ENCODE peak calls at places on chromosomes 1 and 21, in eight cellular contexts. F, T, G, L, X, M, N and V are unnamed samples. For H3K4me1, the result is how much of the 10 kb centered on the place peaks cover.

GRCh38 chr1:206000641-206001339 is 2.4 kb downstream of the RAB7B start:
- DNase-seq in N (no peak), M (peak), L (no peak), F (no peak), X (no peak), T (peak), G (no peak), V (no peak)

GRCh38 chr1:28893403-28894102 is 20.8 kb upstream of the EPB41 start:
- DNase-seq in L (no peak), T (peak), F (no peak), N (no peak), M (peak), X (no peak), G (peak), V (no peak)

GRCh38 chr1:165143437-165144065 is 213.0 kb downstream of the LMX1A start:
- DNase-seq in T (peak), N (no peak), G (no peak), X (peak), L (no peak), F (no peak), M (no peak), V (no peak)

GRCh38 chr1:24203404-24203803 is 16.3 kb upstream of the IFNLR1 start:
- DNase-seq in F (no peak), G (no peak), N (peak), X (no peak), M (no peak), L (no peak), T (no peak), V (no peak)

GRCh38 chr1:22921452-22922126 is 51.1 kb downstream of the LACTBL1 start:
- DNase-seq in T (no peak), F (no peak), X (no peak), L (no peak), M (no peak), N (no peak), G (no peak), V (no peak)

GRCh38 chr1:33641099-33641830 is 168.8 kb downstream of the ZSCAN20 start:
- DNase-seq in T (peak), M (peak), X (no peak), L (no peak), N (no peak), F (no peak), G (no peak), V (no peak)

GRCh38 chr1:201792534-201793305 is 36.2 kb upstream of the IPO9 start:
- DNase-seq in G (peak), N (peak), L (no peak), F (peak), T (peak), X (peak), M (peak), V (peak)

GRCh38 chr1:212612251-212612961 is 3.8 kb downstream of the ATF3 start:
- DNase-seq in F (no peak), N (no peak), M (no peak), G (no peak), T (no peak), L (no peak), X (no peak), V (no peak)

GRCh38 chr1:157403203-157403602 is 149.1 kb downstream of the FCRL5 start:
- DNase-seq in F (no peak), M (no peak), G (no peak), L (no peak), T (peak), X (no peak), N (no peak), V (no peak)

GRCh38 chr1:21028520-21029145 is 148.1 kb downstream of the EIF4G3 start:
- DNase-seq in N (no peak), L (no peak), F (no peak), G (no peak), X (no peak), T (no peak), M (no peak), V (no peak)

GRCh38 chr1:153509036-153509435 is 26.8 kb downstream of the S100A6 start:
- DNase-seq in L (no peak), N (no peak), F (no peak), T (no peak), G (no peak), M (no peak), X (no peak), V (no peak)

GRCh38 chr1:231844986-231845502 is 218.5 kb downstream of the DISC1 start:
- DNase-seq in T (no peak), G (no peak), N (no peak), F (peak), L (no peak), M (peak), X (no peak), V (no peak)

GRCh38 chr1:157091186-157091585 is 8.4 kb downstream of the ETV3L start:
- DNase-seq in L (no peak), X (no peak), G (no peak), T (no peak), F (no peak), N (no peak), M (no peak), V (no peak)

GRCh38 chr1:61589382-61589765 is 135.6 kb downstream of the TM2D1 start:
- DNase-seq in N (no peak), F (no peak), L (no peak), X (no peak), G (no peak), T (no peak), M (no peak), V (peak)

GRCh38 chr1:74629283-74629682 is 44.3 kb downstream of the ERICH3 start:
- DNase-seq in N (no peak), G (no peak), M (no peak), T (peak), L (no peak), X (no peak), F (no peak), V (no peak)

GRCh38 chr1:32413507-32414185 is 19.4 kb upstream of the BSDC1 start:
- DNase-seq in F (peak), T (peak), M (peak), X (no peak), N (no peak), G (peak), L (no peak), V (peak)

GRCh38 chr1:66678151-66678550 is 74.1 kb upstream of the DYNLT5 start:
- DNase-seq in G (no peak), T (no peak), N (no peak), M (peak), L (no peak), F (no peak), X (no peak), V (no peak)

GRCh38 chr1:25167269-25168192 is 64.8 kb downstream of the SYF2 start:
- DNase-seq in M (no peak), G (no peak), F (no peak), X (no peak), L (no peak), T (no peak), N (peak), V (no peak)

GRCh38 chr1:42935313-42935624 is 23.4 kb downstream of the SLC2A1 start:
- DNase-seq in M (no peak), G (no peak), N (peak), T (peak), L (no peak), X (no peak), F (no peak), V (no peak)

GRCh38 chr1:10727703-10728348 is 68.6 kb downstream of the CASZ1 start:
- DNase-seq in X (peak), G (peak), N (no peak), L (no peak), M (no peak), T (no peak), F (peak), V (peak)

GRCh38 chr1:183349201-183349711 is 68.9 kb downstream of the NMNAT2 start:
- DNase-seq in G (no peak), N (peak), X (no peak), L (no peak), M (peak), T (no peak), F (peak), V (no peak)

GRCh38 chr1:47616906-47617305 is 179.1 kb downstream of the FOXD2 start:
- DNase-seq in F (no peak), N (no peak), M (no peak), T (peak), L (no peak), G (no peak), X (no peak), V (no peak)

GRCh38 chr1:247281001-247281574 is 25.2 kb downstream of the VN1R5 start:
- DNase-seq in L (no peak), T (no peak), F (no peak), N (no peak), X (no peak), G (no peak), M (peak), V (no peak)

GRCh38 chr21:42350899-42351543 is at the start of gene TFF2:
- DNase-seq in M (no peak), G (no peak), T (peak), X (no peak), L (no peak), F (no peak), N (no peak), V (no peak)

GRCh38 chr1:117967472-117967871 is 37.9 kb downstream of the WDR3 start:
- DNase-seq in F (no peak), L (no peak), N (no peak), T (no peak), X (no peak), M (peak), G (peak), V (no peak)

GRCh38 chr1:173601588-173601987 is 1.3 kb downstream of the SLC9C2 start:
- DNase-seq in L (no peak), M (no peak), F (no peak), N (no peak), T (no peak), X (no peak), G (no peak), V (no peak)

GRCh38 chr1:235011064-235011598 is 117.5 kb downstream of the TOMM20 start:
- DNase-seq in T (peak), G (no peak), F (no peak), N (no peak), L (no peak), M (no peak), X (no peak), V (no peak)

GRCh38 chr1:247008406-247008799 is 546 bp upstream of the ZNF695 start:
- DNase-seq in L (no peak), X (no peak), F (no peak), N (no peak), G (peak), M (no peak), T (no peak), V (no peak)

GRCh38 chr21:39007532-39007931 is 175.7 kb downstream of the PSMG1 start:
- DNase-seq in N (peak), T (no peak), M (no peak), L (no peak), F (no peak), G (no peak), X (no peak), V (no peak)

GRCh38 chr1:163864207-163864606 is 542.5 kb downstream of the NUF2 start:
- DNase-seq in F (no peak), L (no peak), T (no peak), M (no peak), X (no peak), N (no peak), G (no peak), V (no peak)

GRCh38 chr1:2882968-2883696 is 81.6 kb upstream of the TTC34 start:
- DNase-seq in F (no peak), L (no peak), N (no peak), G (peak), T (no peak), X (no peak), M (no peak), V (no peak)

GRCh38 chr1:230291731-230292620 is 134.2 kb downstream of the PGBD5 start:
- DNase-seq in X (no peak), M (no peak), L (no peak), N (no peak), T (no peak), F (peak), G (no peak), V (no peak)

GRCh38 chr1:43534256-43534655 is 3.6 kb downstream of the PTPRF start:
- DNase-seq in G (no peak), X (no peak), N (no peak), F (no peak), L (no peak), M (no peak), T (no peak), V (no peak)

GRCh38 chr1:228940931-228941330 is 205.7 kb downstream of the RHOU start:
- DNase-seq in X (no peak), G (no peak), F (no peak), N (no peak), L (no peak), M (no peak), T (no peak), V (no peak)
- H3K4me1 ChIP-seq in X (under half), G (under half), F (under half), N (under half), L (under half), M (under half), T (under half), V (under half)

GRCh38 chr1:64515427-64515826 is 45.5 kb downstream of the CACHD1 start:
- DNase-seq in F (peak), T (no peak), M (peak), L (no peak), X (peak), N (peak), G (no peak), V (peak)

GRCh38 chr1:64516301-64516700 is 46.4 kb downstream of the CACHD1 start:
- DNase-seq in F (no peak), X (no peak), T (no peak), M (no peak), G (no peak), N (no peak), L (no peak), V (no peak)

GRCh38 chr1:64516803-64517568 is 47.1 kb downstream of the CACHD1 start:
- DNase-seq in N (no peak), T (no peak), F (no peak), L (no peak), G (no peak), X (no peak), M (peak), V (no peak)

GRCh38 chr1:64513557-64513956 is 43.6 kb downstream of the CACHD1 start:
- DNase-seq in G (no peak), L (no peak), T (no peak), M (no peak), N (no peak), X (no peak), F (peak), V (no peak)

GRCh38 chr1:64514197-64514765 is 44.4 kb downstream of the CACHD1 start:
- DNase-seq in M (peak), F (no peak), X (no peak), N (no peak), T (no peak), G (no peak), L (no peak), V (no peak)
- H3K27ac ChIP-seq in M (peak), F (peak), X (peak), N (peak), T (peak), G (peak), L (peak), V (peak)

GRCh38 chr1:147080671-147081394 is 91.4 kb downstream of the PRKAB2 start:
- DNase-seq in M (no peak), G (no peak), T (peak), F (no peak), X (no peak), N (no peak), L (no peak), V (no peak)
- H3K4me3 ChIP-seq in M (no peak), G (no peak), T (no peak), F (no peak), X (no peak), N (no peak), L (no peak), V (no peak)

GRCh38 chr1:12170263-12170671 is 3.5 kb downstream of the TNFRSF1B start:
- DNase-seq in X (no peak), M (no peak), N (no peak), L (no peak), F (no peak), T (no peak), G (no peak), V (no peak)
- H3K4me1 ChIP-seq in X (under half), M (under half), N (under half), L (under half), F (under half), T (under half), G (under half), V (half or more)

GRCh38 chr1:211591980-211592493 is 13.1 kb upstream of the SLC30A1 start:
- DNase-seq in F (no peak), L (no peak), X (no peak), T (no peak), M (peak), G (no peak), N (no peak), V (no peak)
- H3K27ac ChIP-seq in F (no peak), L (no peak), X (no peak), T (no peak), M (peak), G (peak), N (peak), V (no peak)

DNA sequence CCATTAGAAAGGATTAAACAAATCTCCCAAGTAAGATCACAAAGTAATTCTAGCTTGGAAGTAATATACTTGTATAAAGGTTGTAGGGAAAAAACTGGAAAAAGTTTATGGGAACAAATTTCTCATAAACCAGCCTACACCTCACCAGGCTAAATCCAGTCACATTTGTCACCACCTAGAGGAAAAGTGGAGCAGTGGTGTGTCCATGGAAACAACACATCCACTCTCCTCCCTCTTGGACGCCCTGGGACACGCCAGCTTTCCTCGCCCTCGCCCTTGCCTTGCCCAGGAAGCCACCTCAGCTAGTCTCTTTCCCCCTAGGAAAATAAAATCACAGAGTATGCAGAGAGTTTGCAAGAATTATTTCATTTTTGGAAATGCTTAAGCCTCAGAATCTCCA is 2.2 kb downstream of the PALMD start:
- DNase-seq in N (peak), M (peak), G (peak), F (no peak), T (peak), X (peak), L (no peak), V (peak)
- H3K4me3 ChIP-seq in N (peak), M (peak), G (no peak), F (no peak), T (no peak), X (peak), L (peak), V (peak)

DNA sequence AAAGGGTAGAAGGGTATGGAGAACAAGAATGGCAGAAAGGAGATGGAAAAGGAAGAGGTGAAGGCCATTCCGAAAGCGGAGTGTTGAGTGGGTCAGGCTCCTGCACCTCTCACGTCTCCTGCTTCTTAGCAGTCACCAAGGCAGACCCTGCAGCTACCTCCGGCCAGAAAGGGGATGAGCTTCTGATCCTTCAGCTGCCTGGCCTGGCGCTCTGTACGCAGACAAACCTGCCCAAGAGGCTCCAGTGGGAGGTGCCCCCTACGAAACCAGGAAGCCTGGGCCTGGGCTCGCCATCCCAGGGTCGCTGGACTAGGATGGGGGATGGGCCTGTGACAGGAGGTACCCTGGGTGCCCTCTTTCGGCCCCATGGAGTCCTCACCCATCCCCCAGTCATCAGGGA is 3.0 kb downstream of the GPR61 start:
- DNase-seq in G (no peak), M (no peak), N (no peak), F (no peak), L (no peak), T (no peak), X (no peak), V (no peak)
- H3K4me1 ChIP-seq in G (under half), M (under half), N (under half), F (under half), L (under half), T (under half), X (under half), V (under half)